ENCODE peak calls at places on chromosomes 12 and 14, in eight cellular contexts. B, I, V, R, L, J, F and D are unnamed samples.

GRCh38 chr12:90741611-90742010 is 213.4 kb downstream of the CCER1 start:
- DNase-seq in L (no peak), B (no peak), J (no peak), I (no peak), V (no peak), F (no peak), R (no peak), D (no peak)

GRCh38 chr14:67680121-67680602 is 5.7 kb upstream of the VTI1B start:
- DNase-seq in I (no peak), V (no peak), L (peak), J (no peak), B (peak), F (no peak), R (no peak), D (no peak)

GRCh38 chr12:121829250-121829918 is 25.6 kb downstream of the SETD1B start:
- DNase-seq in R (no peak), J (no peak), B (no peak), V (no peak), L (no peak), I (no peak), F (no peak), D (no peak)

GRCh38 chr12:90036641-90037040 is 328.0 kb upstream of the ATP2B1 start:
- DNase-seq in L (peak), I (no peak), J (no peak), R (no peak), B (no peak), F (no peak), V (no peak), D (no peak)

GRCh38 chr14:104037903-104038302 is 47.6 kb upstream of the ASPG start:
- DNase-seq in L (no peak), I (no peak), R (no peak), J (no peak), F (no peak), V (no peak), B (no peak), D (no peak)

GRCh38 chr12:5523396-5524115 is 91.6 kb downstream of the NTF3 start:
- DNase-seq in J (no peak), R (no peak), L (no peak), I (no peak), F (no peak), B (no peak), V (no peak), D (no peak)

GRCh38 chr12:50839032-50839431 is 3.7 kb upstream of the TMPRSS12 start:
- DNase-seq in V (no peak), L (no peak), B (no peak), I (no peak), R (no peak), J (no peak), F (no peak), D (no peak)

GRCh38 chr12:71967176-71967575 is 28.5 kb downstream of the TPH2 start:
- DNase-seq in I (no peak), V (peak), J (no peak), R (no peak), B (no peak), F (no peak), L (no peak), D (no peak)

GRCh38 chr14:24259282-24260025 is 3.5 kb downstream of the TGM1 start:
- DNase-seq in F (no peak), I (no peak), B (peak), J (no peak), L (no peak), R (no peak), V (no peak), D (peak)

GRCh38 chr12:110091136-110091711 is 32.9 kb upstream of the IFT81 start:
- DNase-seq in I (no peak), R (no peak), B (no peak), J (no peak), F (no peak), L (no peak), V (no peak), D (no peak)

GRCh38 chr12:94244165-94245133 is 96.1 kb downstream of the PLXNC1 start:
- DNase-seq in L (no peak), J (no peak), B (no peak), R (no peak), F (peak), I (no peak), V (no peak), D (peak)

GRCh38 chr12:114306646-114307045 is 99.3 kb downstream of the TBX5 start:
- DNase-seq in B (no peak), I (no peak), F (no peak), L (no peak), V (no peak), J (no peak), R (no peak), D (no peak)

GRCh38 chr12:122851820-122852219 is 16.6 kb downstream of the HIP1R start:
- DNase-seq in L (no peak), V (no peak), J (peak), B (no peak), R (no peak), F (no peak), I (peak), D (no peak)

GRCh38 chr12:59517522-59517921 is 78.3 kb upstream of the SLC16A7 start:
- DNase-seq in R (no peak), B (no peak), I (no peak), F (no peak), L (no peak), V (no peak), J (no peak), D (no peak)